ENCODE peak calls at places on chromosomes 6 and 20, in six cellular contexts. N is psoas muscle, W is heart left ventricle, O is stomach, J is OCI-LY7, Q is mammary epithelial cell. R is an unnamed sample.
A peak's percentile ranks its signal among the peaks of the same experiment; 100 is the strongest.

GRCh38 chr6:113318553-113318952 is 538.6 kb upstream of the MARCKS start:
- DNase-seq in N (no peak), W (no peak), O (no peak), J (no peak), Q (no peak), R (no peak)

GRCh38 chr6:77463308-77463880 is at the start of gene HTR1B:
- DNase-seq in N (no peak), W (no peak), O (peak; percentile 55), J (no peak), Q (peak; percentile 56), R (no peak)

GRCh38 chr6:131929227-131929626 is 21.9 kb downstream of the CCN2 start:
- DNase-seq in N (no peak), W (no peak), O (no peak), J (no peak), Q (no peak), R (no peak)

GRCh38 chr6:105326216-105326615 is 76.7 kb downstream of the PREP start:
- DNase-seq in N (peak; percentile 55), W (no peak), O (peak; percentile 57), J (no peak), Q (peak; percentile 67), R (no peak)

GRCh38 chr6:112252571-112253504 is 1.5 kb downstream of the LAMA4 start:
- DNase-seq in N (no peak), W (no peak), O (no peak), J (no peak), Q (no peak), R (no peak)

GRCh38 chr20:11274137-11274536 is 600.3 kb upstream of the JAG1 start:
- DNase-seq in N (no peak), W (no peak), O (no peak), J (peak; percentile 9), Q (peak; percentile 81), R (peak; percentile 61)

GRCh38 chr20:62040933-62041332 is 24.7 kb downstream of the TAF4 start:
- DNase-seq in N (no peak), W (peak; percentile 35), O (no peak), J (no peak), Q (no peak), R (no peak)

GRCh38 chr6:158256746-158257424 is 55.4 kb upstream of the TULP4 start:
- DNase-seq in N (no peak), W (no peak), O (no peak), J (no peak), Q (no peak), R (no peak)

GRCh38 chr20:57713505-57713903 is 3.7 kb upstream of the PMEPA1 start:
- DNase-seq in N (peak; percentile 75), W (no peak), O (no peak), J (no peak), Q (no peak), R (no peak)

GRCh38 chr20:22583773-22584629 is at the start of gene FOXA2:
- DNase-seq in N (no peak), W (no peak), O (peak; percentile 85), J (no peak), Q (no peak), R (peak; percentile 96)

GRCh38 chr6:43984442-43985321 is 142.6 kb downstream of the MRPL14 start:
- DNase-seq in N (peak; percentile 70), W (no peak), O (no peak), J (no peak), Q (no peak), R (no peak)

GRCh38 chr6:6927437-6928361 is 180.1 kb upstream of the RREB1 start:
- DNase-seq in N (peak; percentile 86), W (peak; percentile 74), O (no peak), J (no peak), Q (no peak), R (peak; percentile 41)

GRCh38 chr6:30741789-30742315 is 635 bp downstream of the FLOT1 start:
- DNase-seq in N (no peak), W (no peak), O (no peak), J (no peak), Q (peak; percentile 41), R (no peak)

GRCh38 chr6:160088774-160089533 is 32.7 kb upstream of the SLC22A1 start:
- DNase-seq in N (no peak), W (no peak), O (no peak), J (no peak), Q (no peak), R (no peak)

GRCh38 chr6:143279385-143279784 is 171.1 kb downstream of the ADAT2 start:
- DNase-seq in N (no peak), W (no peak), O (no peak), J (peak; percentile 3), Q (peak; percentile 16), R (peak; percentile 54)

GRCh38 chr20:4775322-4776078 is 53.8 kb downstream of the PRND start:
- DNase-seq in N (no peak), W (no peak), O (no peak), J (no peak), Q (no peak), R (no peak)

GRCh38 chr20:44884907-44885391 is 556 bp upstream of the YWHAB start:
- DNase-seq in N (no peak), W (no peak), O (no peak), J (no peak), Q (no peak), R (no peak)

GRCh38 chr6:89034586-89035251 is 45.8 kb upstream of the PNRC1 start:
- DNase-seq in N (no peak), W (no peak), O (no peak), J (no peak), Q (peak; percentile 98), R (no peak)

GRCh38 chr6:55379486-55379885 is 52.2 kb downstream of the GFRAL start:
- DNase-seq in N (no peak), W (no peak), O (no peak), J (no peak), Q (no peak), R (no peak)

GRCh38 chr6:162099685-162100084 is 627.9 kb downstream of the PRKN start:
- DNase-seq in N (no peak), W (no peak), O (no peak), J (no peak), Q (peak; percentile 92), R (no peak)

GRCh38 chr6:100504786-100505737 is 40.3 kb upstream of the SIM1 start:
- DNase-seq in N (no peak), W (no peak), O (no peak), J (no peak), Q (peak; percentile 64), R (no peak)
- TF ChIP-seq CTCF in N (no peak), W (no peak), O (no peak), J (no peak), Q (no peak), R (no peak)

GRCh38 chr6:766625-767024 is 73.7 kb upstream of the EXOC2 start:
- DNase-seq in N (no peak), W (no peak), O (no peak), J (no peak), Q (no peak), R (no peak)

GRCh38 chr6:759729-760128 is 66.8 kb upstream of the EXOC2 start:
- DNase-seq in N (no peak), W (no peak), O (no peak), J (no peak), Q (no peak), R (no peak)

GRCh38 chr6:756224-756623 is 63.3 kb upstream of the EXOC2 start:
- DNase-seq in N (no peak), W (no peak), O (no peak), J (no peak), Q (no peak), R (no peak)

DNA sequence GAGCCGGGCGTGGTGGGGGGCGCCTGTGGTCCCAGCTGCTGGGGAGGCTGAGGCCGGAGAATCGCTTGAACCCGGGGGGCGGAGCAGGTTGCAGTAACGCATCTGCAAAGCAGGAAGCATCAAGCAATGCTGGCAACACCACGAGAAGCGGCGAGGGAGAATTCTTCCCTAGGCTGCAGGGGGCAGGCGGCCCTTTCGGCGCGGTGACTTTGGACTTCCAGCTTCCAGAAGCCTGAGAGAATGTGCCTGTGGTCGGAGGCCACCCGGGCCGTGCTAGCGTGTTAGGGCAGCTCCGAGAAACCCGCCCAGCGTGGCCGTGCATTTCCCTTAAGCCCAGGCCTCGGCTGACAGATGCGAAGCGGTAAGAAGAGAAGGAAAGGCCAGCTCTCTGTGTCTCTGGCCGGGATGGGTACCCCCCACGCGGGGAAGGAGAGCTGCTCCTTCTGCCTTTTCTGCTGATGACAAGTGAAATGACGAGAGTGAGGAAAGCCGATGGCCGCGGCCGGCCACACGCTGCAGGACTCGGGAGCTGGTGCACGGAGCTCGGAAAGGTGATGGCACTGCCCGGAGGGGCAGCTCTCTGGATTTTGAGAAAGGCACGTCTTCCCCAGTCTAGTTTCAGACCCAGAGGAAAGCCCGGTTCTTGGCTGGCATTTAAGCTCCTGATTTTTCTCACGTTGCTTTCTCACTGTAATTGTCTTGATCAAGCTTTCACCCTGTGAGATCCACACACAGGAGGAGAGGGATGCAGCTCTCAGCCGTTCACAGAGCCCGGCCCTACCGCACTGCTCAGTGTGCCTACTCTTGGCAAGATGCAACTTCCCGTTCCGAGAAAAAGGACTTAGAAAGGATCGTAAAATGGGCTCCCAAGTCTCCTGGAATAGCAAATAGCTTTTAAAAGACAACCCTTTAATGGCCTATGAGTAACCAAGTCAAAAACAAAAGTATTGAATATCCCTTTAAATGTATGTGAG is 68.3 kb upstream of the EXOC2 start:
- DNase-seq in N (peak; percentile 53), W (peak; percentile 40), O (no peak), J (no peak), Q (no peak), R (no peak)
- H3K4me3 ChIP-seq in N (no peak overlapping the region), W (no peak overlapping the region), O (no peak overlapping the region), J (no peak overlapping the region), Q (no peak overlapping the region), R (no peak overlapping the region)

DNA sequence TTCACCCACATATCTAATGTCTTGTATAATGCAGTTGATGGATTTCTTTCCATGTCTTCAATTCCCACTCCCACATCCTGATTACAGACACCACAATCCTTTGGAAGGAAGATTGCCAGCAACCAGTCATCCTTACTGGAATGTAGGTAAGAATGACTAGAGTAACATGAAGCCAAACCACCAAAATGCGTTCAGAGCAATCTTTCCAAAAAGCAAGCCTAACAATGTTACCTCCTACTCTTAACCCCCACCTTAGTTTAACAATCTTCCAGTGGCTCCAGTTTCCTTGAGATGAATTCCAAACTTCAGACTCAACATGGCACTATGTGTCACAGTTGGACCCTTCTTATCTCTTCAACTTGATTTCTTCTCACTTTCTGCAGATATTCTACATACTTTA is 685.6 kb downstream of the DOK5 start:
- DNase-seq in N (no peak), W (no peak), O (no peak), J (no peak), Q (peak; percentile 84), R (no peak)
- H3K9me3 ChIP-seq in N (no peaks in the 10 kb centered on the region), W (no peaks in the 10 kb centered on the region), O (no peaks in the 10 kb centered on the region), J (no peaks in the 10 kb centered on the region), Q (no peaks in the 10 kb centered on the region), R (no peaks in the 10 kb centered on the region)

GRCh38 chr6:91438570-91438969 is 851.7 kb upstream of the MAP3K7 start:
- DNase-seq in N (no peak), W (no peak), O (no peak), J (no peak), Q (no peak), R (no peak)
- TF ChIP-seq CTCF in N (no peak), W (no peak), O (no peak), J (no peak), Q (no peak), R (no peak)

R was measured in Caco-2.